ENCODE peak calls at places on chromosomes 6 and 20, in seven cellular contexts. K, X, Z, Q, C, A and B are unnamed samples.

GRCh38 chr6:139926711-139927110 is 552.3 kb upstream of the CITED2 start:
- DNase-seq in C (no peak), X (no peak), A (no peak), Q (no peak), Z (no peak), K (no peak), B (no peak)

GRCh38 chr20:2260250-2260649 is 35.6 kb upstream of the TGM3 start:
- DNase-seq in Q (no peak), A (no peak), X (no peak), C (no peak), K (no peak), Z (no peak), B (no peak)

GRCh38 chr6:113172531-113172966 is 684.6 kb upstream of the MARCKS start:
- DNase-seq in C (no peak), K (no peak), A (no peak), Q (peak; percentile 25), X (peak; percentile 61), Z (no peak), B (no peak)

GRCh38 chr20:8853805-8854338 is 215.0 kb upstream of the PLCB4 start:
- DNase-seq in C (peak; percentile 94), X (peak; percentile 48), Q (no peak), Z (no peak), A (peak; percentile 40), K (no peak), B (no peak)

GRCh38 chr6:119012521-119012920 is 65.9 kb downstream of the FAM184A start:
- DNase-seq in Z (no peak), A (no peak), Q (no peak), X (no peak), K (no peak), C (no peak), B (no peak)

GRCh38 chr6:85354761-85355618 is 94.9 kb upstream of the NT5E start:
- DNase-seq in Q (peak; percentile 87), C (peak; percentile 76), Z (peak; percentile 84), A (peak; percentile 57), K (peak; percentile 58), X (peak; percentile 67), B (peak; percentile 67)

GRCh38 chr6:97978855-97979271 is 695.8 kb upstream of the MMS22L start:
- DNase-seq in A (peak; percentile 32), X (no peak), Z (no peak), K (no peak), Q (no peak), C (peak; percentile 54), B (no peak)

GRCh38 chr20:14036567-14036966 is 41.3 kb downstream of the MACROD2 start:
- DNase-seq in Z (no peak), C (no peak), A (no peak), K (no peak), X (no peak), Q (no peak), B (no peak)

GRCh38 chr6:97468981-97469380 is 186.0 kb upstream of the MMS22L start:
- DNase-seq in C (no peak), Z (no peak), X (no peak), Q (no peak), K (no peak), A (no peak), B (no peak)

GRCh38 chr6:136522636-136523035 is 27.6 kb downstream of the MAP7 start:
- DNase-seq in X (no peak), C (no peak), A (no peak), Z (no peak), Q (no peak), K (no peak), B (no peak)

GRCh38 chr20:53643031-53643832 is 49.6 kb upstream of the ZNF217 start:
- DNase-seq in Z (peak; percentile 52), X (no peak), C (peak; percentile 94), A (peak; percentile 57), K (peak; percentile 55), Q (peak; percentile 67), B (no peak)

GRCh38 chr20:49344975-49345374 is 67.1 kb upstream of the ZNFX1 start:
- DNase-seq in Q (no peak), C (peak; percentile 97), K (no peak), A (no peak), Z (no peak), X (peak; percentile 53), B (peak; percentile 82)

GRCh38 chr6:3620389-3620788 is 131.1 kb downstream of the PXDC1 start:
- DNase-seq in C (no peak), X (no peak), Q (no peak), A (no peak), K (no peak), Z (no peak), B (no peak)

GRCh38 chr6:68638225-68638900 is 3.3 kb downstream of the ADGRB3 start:
- DNase-seq in Q (no peak), A (no peak), K (no peak), X (no peak), C (peak; percentile 40), Z (peak; percentile 36), B (no peak)

GRCh38 chr6:69987550-69987949 is 121.2 kb downstream of the COL19A1 start:
- DNase-seq in X (no peak), A (no peak), C (no peak), Z (no peak), Q (no peak), K (no peak), B (no peak)

GRCh38 chr6:134609862-134610261 is 291.9 kb upstream of the SGK1 start:
- DNase-seq in X (no peak), Q (no peak), C (no peak), K (no peak), A (no peak), Z (no peak), B (no peak)

GRCh38 chr20:1810926-1811620 is 84.1 kb upstream of the SIRPA start:
- DNase-seq in X (no peak), K (no peak), Z (no peak), Q (no peak), A (no peak), C (no peak), B (no peak)

GRCh38 chr6:31042801-31043200 is 32.5 kb downstream of the MUC22 start:
- DNase-seq in Z (peak; percentile 73), K (peak; percentile 7), X (peak; percentile 45), A (peak; percentile 74), Q (no peak), C (peak; percentile 80), B (peak; percentile 23)

GRCh38 chr20:33490023-33490933 is at the start of gene CBFA2T2:
- DNase-seq in Z (no peak), K (no peak), A (peak; percentile 28), Q (peak; percentile 82), X (peak; percentile 66), C (peak; percentile 44), B (peak; percentile 84)

GRCh38 chr6:146968041-146968760 is 236.0 kb upstream of the STXBP5 start:
- DNase-seq in A (no peak), Q (no peak), Z (no peak), C (peak; percentile 94), K (no peak), X (no peak), B (no peak)

GRCh38 chr20:63972312-63973159 is 2.8 kb upstream of the ZNF512B start:
- DNase-seq in C (no peak), Q (peak; percentile 21), A (no peak), X (peak; percentile 55), K (no peak), Z (no peak), B (peak; percentile 26)

GRCh38 chr6:25991785-25992412 is 29.3 kb downstream of the TRIM38 start:
- DNase-seq in Z (peak; percentile 70), Q (peak; percentile 81), K (peak; percentile 23), C (peak; percentile 48), A (no peak), X (peak; percentile 80), B (peak; percentile 76)

GRCh38 chr6:25992413-25993037 is 29.9 kb downstream of the TRIM38 start:
- DNase-seq in Q (peak; percentile 99), K (peak; percentile 90), X (peak; percentile 95), C (peak; percentile 95), A (peak; percentile 78), Z (peak; percentile 96), B (peak; percentile 97)

GRCh38 chr6:25995507-25995906 is 32.9 kb downstream of the TRIM38 start:
- DNase-seq in A (no peak), C (no peak), Z (no peak), Q (no peak), X (no peak), K (no peak), B (no peak)

GRCh38 chr6:25990172-25990873 is 27.7 kb downstream of the TRIM38 start:
- DNase-seq in A (no peak), C (no peak), Q (no peak), X (no peak), Z (no peak), K (no peak), B (no peak)

DNA sequence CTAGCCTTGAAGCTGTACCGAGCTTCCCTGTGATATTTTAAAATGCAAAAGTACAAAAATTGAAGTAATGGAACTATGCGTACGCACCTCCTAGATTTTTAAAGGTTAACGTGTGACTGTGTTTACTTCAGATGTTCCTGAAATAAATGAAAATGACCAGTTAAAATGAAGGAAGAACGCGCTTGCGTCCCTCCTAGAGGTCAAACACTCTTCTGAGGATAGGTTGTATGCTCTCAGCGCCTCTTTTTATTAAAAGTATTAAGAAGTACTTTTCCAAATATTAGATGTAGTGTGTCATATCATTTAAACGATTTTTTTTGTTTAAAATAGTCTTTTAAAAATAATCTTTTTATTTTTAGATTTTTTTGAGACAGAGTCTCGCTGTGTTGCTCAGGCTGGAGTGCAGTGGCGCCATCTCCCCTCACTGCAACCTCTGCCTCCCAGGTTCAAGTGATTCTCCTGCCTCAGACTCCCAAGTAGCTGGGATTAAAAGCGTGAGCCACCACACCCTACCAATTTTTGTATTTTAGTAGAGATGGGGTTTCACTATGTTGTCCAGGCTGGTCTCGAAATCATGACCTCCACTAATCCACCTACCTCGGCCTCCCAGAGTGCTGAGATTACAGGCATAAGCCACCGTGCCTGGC is 30.6 kb downstream of the TRIM38 start:
- DNase-seq in K (no peak), C (no peak), Z (no peak), A (no peak), Q (peak; percentile 28), X (no peak), B (no peak)
- TF ChIP-seq CTCF in K (no peak), C (no peak), Z (no peak), A (no peak), Q (no peak), X (no peak), B (no peak)

DNA sequence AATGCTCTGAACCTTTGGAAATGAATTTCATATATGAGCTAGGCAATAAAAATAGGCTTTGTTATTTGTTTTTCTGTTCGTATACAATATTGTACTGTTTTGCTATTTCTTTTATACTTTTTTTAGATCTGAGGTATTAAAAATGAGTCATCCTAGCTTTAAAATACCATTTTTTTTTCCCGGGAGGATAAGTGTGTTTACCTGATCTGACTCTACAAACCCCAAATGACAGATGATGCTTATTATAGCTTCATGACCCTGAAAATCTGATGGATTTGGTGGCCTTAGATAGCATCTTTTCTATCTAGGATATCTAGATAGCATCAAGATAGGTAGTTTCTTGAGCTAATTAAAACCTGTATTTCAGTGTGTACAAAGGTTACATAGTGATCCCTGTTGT is 206.4 kb downstream of the DTNBP1 start:
- DNase-seq in Q (no peak), C (peak; percentile 56), A (no peak), X (no peak), Z (no peak), K (no peak), B (no peak)
- H3K4me1 ChIP-seq in Q (no peaks in the 10 kb centered on the region), C (peaks cover 33% of the 10 kb centered on the region), A (peaks cover 23% of the 10 kb centered on the region), X (peaks cover 36% of the 10 kb centered on the region), Z (no peaks in the 10 kb centered on the region), K (peaks cover 12% of the 10 kb centered on the region), B (peaks cover 61% of the 10 kb centered on the region)

GRCh38 chr6:104414723-104415122 is 445.0 kb downstream of the HACE1 start:
- DNase-seq in X (no peak), A (no peak), C (peak; percentile 11), Q (no peak), Z (no peak), K (no peak), B (no peak)
- H3K4me3 ChIP-seq in X (no peak overlapping the region), A (no peak overlapping the region), C (no peak overlapping the region), Q (no peak overlapping the region), Z (no peak overlapping the region), K (no peak overlapping the region), B (no peak overlapping the region)

GRCh38 chr20:39880890-39881289 is 808.1 kb downstream of the MAFB start:
- DNase-seq in Z (no peak), K (no peak), Q (no peak), A (no peak), X (no peak), C (no peak), B (no peak)
- TF ChIP-seq CTCF in Z (no peak), K (no peak), Q (no peak), A (no peak), X (no peak), C (no peak), B (no peak)